ENCODE peak calls at places on chromosomes 5 and 9, in six cellular contexts. F is lung, A is upper lobe of right lung, Q is OCI-LY7, V is AG09309, W is spleen. D is an unnamed sample.
A peak's percentile ranks its signal among the peaks of the same experiment; 100 is the strongest.

GRCh38 chr5:169192572-169192971 is 108.4 kb downstream of the SLIT3 start:
- DNase-seq in W (no peak), A (no peak), V (no peak), Q (no peak), F (no peak), D (no peak)

GRCh38 chr9:33139421-33140228 is 27.5 kb downstream of the B4GALT1 start:
- DNase-seq in F (no peak), Q (no peak), W (peak; percentile 82), A (no peak), V (peak; percentile 89), D (no peak)

GRCh38 chr9:133048595-133048994 is 13.2 kb upstream of the CEL start:
- DNase-seq in A (no peak), W (no peak), V (no peak), Q (peak; percentile 42), F (no peak), D (no peak)

GRCh38 chr9:135165003-135165711 is 77.7 kb downstream of the OLFM1 start:
- DNase-seq in A (no peak), Q (no peak), W (no peak), F (no peak), V (no peak), D (no peak)

GRCh38 chr9:137273095-137273490 is 4.4 kb upstream of the TOR4A start:
- DNase-seq in W (no peak), A (peak; percentile 62), V (no peak), Q (no peak), F (no peak), D (no peak)

GRCh38 chr9:37454238-37454637 is 11.0 kb downstream of the ZBTB5 start:
- DNase-seq in V (no peak), A (no peak), Q (no peak), W (no peak), F (no peak), D (no peak)

GRCh38 chr5:128869970-128870747 is 95.1 kb upstream of the SLC27A6 start:
- DNase-seq in A (no peak), F (no peak), W (no peak), Q (no peak), V (no peak), D (no peak)

GRCh38 chr9:133641861-133642595 is 5.9 kb downstream of the DBH start:
- DNase-seq in Q (no peak), V (no peak), W (no peak), A (no peak), F (no peak), D (no peak)

GRCh38 chr5:103425686-103426454 is 136.7 kb downstream of the NUDT12 start:
- DNase-seq in Q (no peak), F (no peak), A (no peak), V (no peak), W (no peak), D (peak; percentile 44)

GRCh38 chr5:93572101-93572772 is 8.8 kb downstream of the NR2F1-AS1 start:
- DNase-seq in W (no peak), V (no peak), F (no peak), A (no peak), Q (no peak), D (no peak)

GRCh38 chr5:169006878-169007790 is 293.8 kb downstream of the SLIT3 start:
- DNase-seq in F (no peak), Q (no peak), V (no peak), A (no peak), W (no peak), D (no peak)

GRCh38 chr9:26260238-26260637 is 582.0 kb upstream of the TUSC1 start:
- DNase-seq in W (no peak), V (no peak), F (no peak), Q (no peak), A (no peak), D (no peak)

GRCh38 chr5:57937025-57937424 is 454.4 kb upstream of the ACTBL2 start:
- DNase-seq in W (no peak), Q (no peak), F (no peak), A (no peak), V (peak; percentile 10), D (no peak)

GRCh38 chr5:88675758-88676636 is 207.0 kb downstream of the MEF2C start:
- DNase-seq in V (no peak), F (no peak), A (peak; percentile 66), Q (peak; percentile 95), W (no peak), D (no peak)

GRCh38 chr9:101460965-101461364 is 25.4 kb upstream of the ALDOB start:
- DNase-seq in V (no peak), A (no peak), W (no peak), Q (no peak), F (no peak), D (no peak)

GRCh38 chr5:180074462-180074861 is 2.9 kb upstream of the RNF130 start:
- DNase-seq in W (no peak), Q (no peak), A (no peak), V (no peak), F (no peak), D (no peak)

GRCh38 chr5:40774626-40775025 is 18.9 kb upstream of the TTC33 start:
- DNase-seq in Q (no peak), F (no peak), V (no peak), A (no peak), W (no peak), D (no peak)

GRCh38 chr5:74865799-74866652 is at the start of gene FAM169A:
- DNase-seq in A (peak; percentile 70), W (peak; percentile 87), Q (no peak), F (no peak), V (no peak), D (no peak)

GRCh38 chr9:21039302-21039701 is 7.9 kb upstream of the HACD4 start:
- DNase-seq in F (no peak), V (no peak), W (no peak), Q (no peak), A (no peak), D (no peak)

GRCh38 chr5:18305288-18305899 is 671.1 kb downstream of the TAF11L14 start:
- DNase-seq in V (no peak), Q (peak; percentile 30), A (no peak), F (no peak), W (no peak), D (no peak)

GRCh38 chr5:176704817-176705216 is 57.5 kb downstream of the TSPAN17 start:
- DNase-seq in A (no peak), W (no peak), Q (no peak), F (no peak), V (no peak), D (no peak)

GRCh38 chr5:95283022-95283615 is 1.8 kb downstream of the MCTP1 start:
- DNase-seq in F (no peak), W (no peak), Q (no peak), A (no peak), V (no peak), D (no peak)

DNA sequence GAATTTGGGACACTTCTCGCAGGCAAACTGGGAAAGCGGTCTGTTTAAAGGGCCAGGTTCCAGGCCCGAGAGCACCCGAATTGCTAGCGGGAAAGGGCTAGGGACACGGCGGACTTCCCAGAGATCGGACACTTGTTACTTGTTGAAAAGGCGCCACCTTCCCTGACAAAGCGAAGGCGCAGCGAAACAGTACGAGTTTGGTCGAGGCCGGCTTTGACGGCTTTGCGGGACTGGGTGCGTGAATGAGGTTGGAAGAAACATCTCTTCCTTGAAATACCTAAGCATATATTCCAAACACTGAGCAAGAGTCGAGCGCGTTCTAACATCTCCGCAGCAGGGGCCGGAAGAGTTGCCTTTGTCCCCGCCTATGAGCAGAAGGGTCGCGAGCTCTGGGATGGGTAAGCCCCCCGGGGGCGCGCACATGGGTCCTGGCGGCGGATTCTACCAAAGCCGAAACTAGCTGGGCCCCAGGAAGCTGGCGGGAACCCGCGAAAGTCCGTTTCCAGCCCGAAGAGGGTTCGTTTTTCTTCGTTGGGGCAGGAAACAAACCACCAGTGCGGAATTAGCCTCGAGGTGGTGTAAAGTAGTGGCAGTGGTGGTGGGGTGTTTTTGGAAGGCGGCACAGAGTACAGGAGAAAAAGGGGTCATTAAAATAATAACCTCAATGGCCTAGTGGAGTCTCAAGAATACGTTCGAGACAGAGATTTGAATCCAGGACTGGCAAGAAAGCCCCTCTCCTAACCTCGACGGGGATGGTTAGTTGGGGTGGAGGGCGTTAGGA is 1.5 kb downstream of the GDNF start:
- DNase-seq in V (no peak), F (no peak), A (no peak), Q (no peak), W (no peak), D (no peak)
- TF ChIP-seq CTCF in V (peak; percentile 34), F (no peak), A (no peak), Q (no peak), W (no peak), D (peak; percentile 34)

GRCh38 chr5:82050955-82051354 is 79.1 kb downstream of the ATG10 start:
- DNase-seq in A (no peak), Q (no peak), W (no peak), V (no peak), F (no peak), D (no peak)

GRCh38 chr5:82044015-82044414 is 72.2 kb downstream of the ATG10 start:
- DNase-seq in A (no peak), Q (no peak), V (no peak), F (no peak), W (no peak), D (no peak)

GRCh38 chr5:82045526-82046267 is 73.9 kb downstream of the ATG10 start:
- DNase-seq in F (no peak), Q (no peak), A (no peak), W (no peak), V (peak; percentile 18), D (no peak)

GRCh38 chr5:82046268-82046621 is 74.4 kb downstream of the ATG10 start:
- DNase-seq in V (no peak), W (no peak), F (no peak), Q (no peak), A (no peak), D (no peak)
- H3K4me3 ChIP-seq in V (no peak overlapping the region), W (no peak overlapping the region), F (no peak overlapping the region), Q (no peak overlapping the region), A (no peak overlapping the region), D (no peak overlapping the region)

GRCh38 chr5:72842816-72843215 is 26.4 kb downstream of the TNPO1 start:
- DNase-seq in Q (peak; percentile 10), W (no peak), A (no peak), V (no peak), F (no peak), D (no peak)
- TF ChIP-seq CTCF in Q (no peak), W (no peak), A (no peak), V (peak; percentile 21), F (no peak), D (peak; percentile 51)

GRCh38 chr5:167576928-167577327 is 714.5 kb upstream of the WWC1 start:
- DNase-seq in A (no peak), Q (no peak), V (no peak), W (no peak), F (no peak), D (no peak)
- H3K4me3 ChIP-seq in A (no peak overlapping the region), Q (no peak overlapping the region), V (no peak overlapping the region), W (no peak overlapping the region), F (no peak overlapping the region), D (no peak overlapping the region)

D was measured in epithelial cell of proximal tubule.